ENCODE peak calls at places on chromosomes 11 and 22, in eight cellular contexts. E, Y, U, S, P, M, F and R are unnamed samples.

GRCh38 chr22:23622634-23623033 is 9.5 kb downstream of the DRICH1 start:
- DNase-seq in Y (no peak), F (no peak), P (no peak), S (no peak), M (no peak), E (no peak), U (no peak), R (no peak)

GRCh38 chr22:45533731-45534130 is 31.0 kb downstream of the FBLN1 start:
- DNase-seq in P (no peak), Y (no peak), M (no peak), F (no peak), S (no peak), U (no peak), E (no peak), R (no peak)

GRCh38 chr11:44011797-44012196 is 36.0 kb upstream of the ACCSL start:
- DNase-seq in E (no peak), S (no peak), M (no peak), P (no peak), F (no peak), Y (no peak), U (no peak), R (no peak)

GRCh38 chr22:44702479-44703219 is 645 bp downstream of the PRR5 start:
- DNase-seq in F (no peak), U (no peak), Y (no peak), S (no peak), M (no peak), E (no peak), P (no peak), R (peak)

GRCh38 chr22:45468872-45469572 is 33.7 kb upstream of the FBLN1 start:
- DNase-seq in Y (no peak), U (no peak), F (no peak), S (no peak), P (no peak), M (no peak), E (no peak), R (no peak)

GRCh38 chr11:57742087-57742452 is 779 bp downstream of the SELENOH start:
- DNase-seq in S (no peak), F (no peak), Y (no peak), U (no peak), P (no peak), E (no peak), M (no peak), R (peak)

GRCh38 chr11:78276311-78276710 is 87.6 kb downstream of the USP35 start:
- DNase-seq in E (no peak), F (no peak), Y (no peak), P (no peak), S (no peak), U (no peak), M (no peak), R (no peak)

GRCh38 chr11:2991477-2992233 is 474 bp downstream of the NAP1L4 start:
- DNase-seq in E (no peak), M (no peak), U (peak), S (peak), P (no peak), F (no peak), Y (peak), R (peak)

GRCh38 chr22:28931844-28932561 is 48.6 kb downstream of the ZNRF3 start:
- DNase-seq in S (peak), Y (no peak), F (no peak), E (no peak), P (no peak), U (no peak), M (no peak), R (no peak)

GRCh38 chr22:42991010-42991651 is 23.8 kb downstream of the PACSIN2 start:
- DNase-seq in U (no peak), S (no peak), M (no peak), Y (no peak), P (no peak), E (no peak), F (no peak), R (peak)

GRCh38 chr11:18633256-18634139 is 644 bp downstream of the SPTY2D1 start:
- DNase-seq in U (no peak), F (no peak), P (no peak), Y (no peak), E (no peak), M (peak), S (no peak), R (peak)

GRCh38 chr11:82858556-82859091 is 41.6 kb downstream of the PRCP start:
- DNase-seq in Y (no peak), E (no peak), P (no peak), U (peak), F (no peak), M (no peak), S (no peak), R (no peak)

GRCh38 chr11:122733301-122733686 is 77.8 kb downstream of the UBASH3B start:
- DNase-seq in F (no peak), P (no peak), M (no peak), E (no peak), Y (no peak), U (peak), S (no peak), R (no peak)

GRCh38 chr11:68324695-68325094 is 12.3 kb downstream of the LRP5 start:
- DNase-seq in F (no peak), E (no peak), M (no peak), Y (no peak), P (no peak), U (no peak), S (no peak), R (no peak)

GRCh38 chr22:42388130-42388797 is 43.9 kb downstream of the NFAM1 start:
- DNase-seq in S (no peak), Y (no peak), P (no peak), U (no peak), E (no peak), M (no peak), F (no peak), R (no peak)

GRCh38 chr11:14789879-14790484 is 102.0 kb downstream of the CYP2R1 start:
- DNase-seq in F (no peak), P (no peak), Y (no peak), U (peak), S (no peak), M (no peak), E (no peak), R (peak)

GRCh38 chr11:79087957-79088318 is 352.9 kb downstream of the TENM4 start:
- DNase-seq in S (no peak), E (no peak), F (no peak), M (no peak), Y (no peak), P (no peak), U (no peak), R (no peak)

GRCh38 chr11:36508743-36509142 is 1.3 kb downstream of the TRAF6 start:
- DNase-seq in F (no peak), M (no peak), U (no peak), S (no peak), E (no peak), P (no peak), Y (no peak), R (no peak)

GRCh38 chr11:35822815-35823495 is 120.9 kb upstream of the LDLRAD3 start:
- DNase-seq in U (no peak), P (no peak), E (no peak), F (no peak), S (no peak), Y (no peak), M (no peak), R (no peak)

GRCh38 chr22:49012695-49013094 is 815.0 kb downstream of the BRD1 start:
- DNase-seq in M (no peak), P (no peak), U (no peak), Y (no peak), E (no peak), S (no peak), F (no peak), R (no peak)

GRCh38 chr11:66443602-66444001 is 5.0 kb upstream of the MRPL11 start:
- DNase-seq in Y (peak), M (no peak), U (no peak), P (no peak), E (peak), S (no peak), F (no peak), R (peak)

GRCh38 chr22:44393066-44393465 is 80.3 kb upstream of the SHISAL1 start:
- DNase-seq in F (no peak), Y (no peak), M (no peak), U (no peak), S (no peak), E (no peak), P (no peak), R (no peak)

GRCh38 chr11:44842219-44842618 is 108.5 kb downstream of the TP53I11 start:
- DNase-seq in E (no peak), Y (no peak), S (no peak), F (no peak), U (no peak), P (no peak), M (no peak), R (no peak)

GRCh38 chr11:68946416-68947090 is 34.2 kb downstream of the MRGPRD start:
- DNase-seq in P (no peak), M (no peak), E (no peak), Y (peak), F (no peak), S (no peak), U (peak), R (no peak)

GRCh38 chr11:6735306-6735705 is 36.5 kb downstream of the OR2AG2 start:
- DNase-seq in U (peak), S (no peak), E (no peak), P (no peak), F (no peak), M (no peak), Y (no peak), R (peak)

GRCh38 chr11:126059238-126059761 is 3.4 kb downstream of the CDON start:
- DNase-seq in P (no peak), U (no peak), S (no peak), Y (no peak), E (no peak), F (no peak), M (no peak), R (no peak)

GRCh38 chr22:41544671-41545476 is 604 bp upstream of the POLR3H start:
- DNase-seq in E (no peak), Y (no peak), S (no peak), U (no peak), M (no peak), F (no peak), P (no peak), R (no peak)

GRCh38 chr22:20671409-20672081 is 102.4 kb upstream of the SERPIND1 start:
- DNase-seq in U (no peak), F (no peak), P (no peak), S (no peak), E (no peak), Y (no peak), M (no peak), R (no peak)

GRCh38 chr11:17742019-17742418 is 7.4 kb downstream of the KCNC1 start:
- DNase-seq in F (no peak), E (no peak), Y (no peak), S (no peak), P (no peak), M (no peak), U (no peak), R (no peak)

GRCh38 chr11:13183094-13183825 is 94.3 kb upstream of the BMAL1 start:
- DNase-seq in P (no peak), Y (peak), F (no peak), S (peak), M (no peak), U (peak), E (no peak), R (peak)

GRCh38 chr22:33451851-33452469 is 393.8 kb upstream of the SYN3 start:
- DNase-seq in Y (no peak), M (no peak), E (no peak), P (no peak), F (no peak), U (no peak), S (peak), R (no peak)

GRCh38 chr11:107606122-107606521 is 15.2 kb downstream of the ELMOD1 start:
- DNase-seq in P (no peak), F (no peak), U (no peak), M (no peak), Y (no peak), E (no peak), S (no peak), R (peak)

DNA sequence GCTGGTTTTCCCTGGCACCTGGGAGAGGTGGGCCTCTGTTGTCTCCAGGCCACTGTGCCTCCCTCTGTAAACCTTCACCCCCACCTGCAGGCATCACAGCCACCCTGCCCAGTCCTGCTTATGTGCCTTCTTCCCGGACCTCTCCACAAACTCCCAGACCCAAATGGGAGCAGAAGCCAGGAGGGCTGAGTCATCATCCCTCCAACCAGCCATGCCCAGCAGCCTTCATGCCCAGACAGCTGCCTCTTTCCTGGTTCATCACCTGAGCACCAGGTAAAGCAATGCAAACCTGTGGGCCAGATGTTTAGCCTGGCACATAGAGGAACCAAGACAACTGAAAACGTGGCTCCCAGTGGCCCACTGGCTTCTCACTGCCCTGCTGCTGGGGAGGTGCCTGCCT is 2.1 kb upstream of the TMPRSS4 start:
- DNase-seq in F (no peak), P (no peak), U (no peak), M (no peak), Y (no peak), E (no peak), S (no peak), R (no peak)
- TF ChIP-seq POLR2A in F (no peak), P (no peak), U (no peak), M (no peak), Y (no peak), E (no peak), S (no peak), R (no peak)

GRCh38 chr11:120513436-120514315 is 2.1 kb downstream of the GRIK4 start:
- DNase-seq in P (no peak), F (no peak), S (no peak), M (no peak), Y (no peak), U (no peak), E (no peak), R (no peak)

GRCh38 chr11:120514541-120515121 is 3.1 kb downstream of the GRIK4 start:
- DNase-seq in M (no peak), E (no peak), F (no peak), P (no peak), S (no peak), Y (no peak), U (no peak), R (no peak)

GRCh38 chr11:120511116-120511803 is at the start of gene GRIK4:
- DNase-seq in U (peak), Y (peak), P (peak), F (peak), S (peak), E (peak), M (no peak), R (peak)

GRCh38 chr11:120511804-120512726 is 517 bp downstream of the GRIK4 start:
- DNase-seq in F (no peak), E (no peak), P (no peak), U (no peak), Y (no peak), M (no peak), S (no peak), R (no peak)

DNA sequence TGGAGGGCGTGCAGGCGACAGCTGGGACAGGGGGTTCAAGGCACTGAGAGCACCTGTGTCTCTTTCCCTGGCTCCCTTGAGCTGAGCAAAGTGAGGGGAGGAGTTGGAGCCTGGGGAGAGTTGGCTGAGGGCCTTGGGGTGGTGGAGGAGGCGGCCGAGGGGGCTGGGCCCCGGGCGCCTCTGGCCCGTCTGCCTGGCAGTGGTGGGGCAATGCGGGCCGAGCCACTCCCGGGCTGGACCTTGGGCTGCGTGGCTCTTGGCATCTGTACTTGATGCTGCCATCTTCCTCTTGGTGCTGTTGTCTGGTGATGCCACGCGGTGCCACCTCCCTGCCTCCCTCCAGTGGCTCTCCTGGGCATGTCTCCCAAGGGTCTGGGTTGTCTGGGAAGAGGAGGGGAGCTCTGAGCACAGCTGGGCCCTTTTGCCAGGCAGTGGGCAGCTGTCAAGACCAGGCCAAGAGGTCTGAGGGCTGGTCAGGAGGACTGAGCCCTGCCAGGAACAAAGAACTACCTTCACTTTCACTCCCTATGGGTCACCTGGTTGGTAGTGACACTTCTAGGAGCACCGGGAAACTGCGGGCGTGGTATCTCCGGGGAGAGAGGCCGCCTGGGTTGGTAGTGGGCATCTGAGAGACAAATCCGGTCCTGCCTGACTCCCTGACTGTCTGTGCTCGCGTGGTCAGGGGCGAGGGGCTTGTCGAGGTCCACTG is 1.3 kb downstream of the GRIK4 start:
- DNase-seq in U (no peak), S (no peak), M (no peak), F (no peak), E (no peak), Y (peak), P (no peak), R (no peak)
- TF ChIP-seq CTCF in U (no peak), S (no peak), M (no peak), F (no peak), E (peak), Y (no peak), P (peak), R (no peak)

GRCh38 chr11:47724041-47724729 is 9.0 kb upstream of the AGBL2 start:
- DNase-seq in Y (no peak), F (no peak), P (no peak), S (peak), E (no peak), M (no peak), U (no peak), R (peak)
- TF ChIP-seq MAX in Y (no peak), F (no peak), P (no peak), S (peak), E (no peak), M (no peak), U (no peak), R (no peak)

GRCh38 chr11:61851128-61851899 is 23.2 kb downstream of the FADS2 start:
- DNase-seq in Y (no peak), M (no peak), F (no peak), U (no peak), S (no peak), P (no peak), E (no peak), R (no peak)
- TF ChIP-seq POLR2A in Y (no peak), M (no peak), F (peak), U (no peak), S (no peak), P (no peak), E (no peak), R (no peak)

GRCh38 chr11:84247129-84247528 is 961.0 kb upstream of the CCDC90B start:
- DNase-seq in S (no peak), P (no peak), M (no peak), E (no peak), Y (no peak), U (no peak), F (no peak), R (no peak)

GRCh38 chr11:84250834-84251613 is 964.9 kb upstream of the CCDC90B start:
- DNase-seq in F (no peak), E (no peak), S (no peak), P (no peak), U (no peak), Y (no peak), M (no peak), R (no peak)

GRCh38 chr11:84243629-84244263 is 957.6 kb upstream of the CCDC90B start:
- DNase-seq in M (no peak), F (no peak), S (no peak), P (no peak), U (no peak), E (no peak), Y (no peak), R (no peak)

GRCh38 chr11:84247931-84248330 is 961.8 kb upstream of the CCDC90B start:
- DNase-seq in U (no peak), S (no peak), M (no peak), Y (no peak), E (no peak), P (no peak), F (no peak), R (no peak)

GRCh38 chr11:84249344-84250135 is 963.4 kb upstream of the CCDC90B start:
- DNase-seq in F (no peak), U (no peak), P (no peak), S (no peak), E (no peak), Y (no peak), M (peak), R (peak)
- TF ChIP-seq CTCF in F (no peak), U (no peak), P (no peak), S (no peak), E (no peak), Y (no peak), M (no peak), R (no peak)